ENCODE peak calls at places on chromosomes 7 and 10, in five cellular contexts. One of them, this sample, is unnamed.

GRCh38 chr7:26159243-26159642 is 7.2 kb downstream of the NFE2L3 start:
- DNase-seq in HCT116: no peak
- DNase-seq in OCI-LY7: no peak
- DNase-seq in hepatocyte: no peak
- DNase-seq in GM23248: no peak
- DNase-seq in this sample: peak; percentile 42

GRCh38 chr7:106317971-106318370 is 33.2 kb upstream of the NAMPT start:
- DNase-seq in hepatocyte: no peak
- DNase-seq in HCT116: no peak
- DNase-seq in OCI-LY7: no peak
- DNase-seq in GM23248: no peak
- DNase-seq in this sample: no peak

GRCh38 chr10:127909716-127910463 is 3.0 kb downstream of the PTPRE start:
- DNase-seq in GM23248: peak; percentile 46
- DNase-seq in OCI-LY7: no peak
- DNase-seq in HCT116: no peak
- DNase-seq in hepatocyte: no peak
- DNase-seq in this sample: no peak

GRCh38 chr7:116187400-116187799 is 22.9 kb upstream of the TES start:
- DNase-seq in hepatocyte: no peak
- DNase-seq in GM23248: no peak
- DNase-seq in OCI-LY7: no peak
- DNase-seq in HCT116: no peak
- DNase-seq in this sample: no peak

GRCh38 chr7:139189357-139189756 is 41.7 kb upstream of the UBN2 start:
- DNase-seq in hepatocyte: no peak
- DNase-seq in OCI-LY7: no peak
- DNase-seq in GM23248: no peak
- DNase-seq in HCT116: no peak
- DNase-seq in this sample: no peak

GRCh38 chr7:132390705-132391104 is 185.6 kb downstream of the PLXNA4 start:
- DNase-seq in hepatocyte: peak; percentile 54
- DNase-seq in HCT116: no peak
- DNase-seq in OCI-LY7: no peak
- DNase-seq in GM23248: peak; percentile 41
- DNase-seq in this sample: no peak

GRCh38 chr7:110592557-110592956 is 498.4 kb upstream of the LRRN3 start:
- DNase-seq in hepatocyte: no peak
- DNase-seq in OCI-LY7: no peak
- DNase-seq in HCT116: no peak
- DNase-seq in GM23248: no peak
- DNase-seq in this sample: no peak

GRCh38 chr10:70193391-70193844 is 23.1 kb upstream of the SAR1A start:
- DNase-seq in OCI-LY7: no peak
- DNase-seq in GM23248: peak; percentile 46
- DNase-seq in HCT116: no peak
- DNase-seq in hepatocyte: peak; percentile 40
- DNase-seq in this sample: no peak

GRCh38 chr10:102802920-102803534 is 34.2 kb downstream of the CYP17A1 start:
- DNase-seq in OCI-LY7: no peak
- DNase-seq in GM23248: peak; percentile 94
- DNase-seq in HCT116: no peak
- DNase-seq in hepatocyte: peak; percentile 38
- DNase-seq in this sample: peak; percentile 73

GRCh38 chr7:120273476-120273975 is 551 bp downstream of the KCND2 start:
- DNase-seq in HCT116: no peak
- DNase-seq in OCI-LY7: no peak
- DNase-seq in GM23248: peak; percentile 45
- DNase-seq in hepatocyte: peak; percentile 69
- DNase-seq in this sample: peak; percentile 85

GRCh38 chr10:94626476-94626875 is 57.1 kb upstream of the CYP2C18 start:
- DNase-seq in GM23248: no peak
- DNase-seq in HCT116: no peak
- DNase-seq in hepatocyte: no peak
- DNase-seq in OCI-LY7: no peak
- DNase-seq in this sample: no peak

GRCh38 chr7:27603813-27604212 is 58.9 kb downstream of the HIBADH start:
- DNase-seq in HCT116: no peak
- DNase-seq in hepatocyte: no peak
- DNase-seq in OCI-LY7: no peak
- DNase-seq in GM23248: no peak
- DNase-seq in this sample: peak; percentile 34

GRCh38 chr7:95141755-95142154 is 182.6 kb downstream of the PON1 start:
- DNase-seq in GM23248: peak; percentile 1
- DNase-seq in HCT116: no peak
- DNase-seq in OCI-LY7: no peak
- DNase-seq in hepatocyte: no peak
- DNase-seq in this sample: no peak

GRCh38 chr7:157817433-157817832 is 480.6 kb downstream of the DNAJB6 start:
- DNase-seq in HCT116: no peak
- DNase-seq in GM23248: no peak
- DNase-seq in hepatocyte: no peak
- DNase-seq in OCI-LY7: no peak
- DNase-seq in this sample: no peak

GRCh38 chr7:98213874-98214810 is 2.9 kb downstream of the BHLHA15 start:
- DNase-seq in GM23248: no peak
- DNase-seq in OCI-LY7: no peak
- DNase-seq in HCT116: no peak
- DNase-seq in hepatocyte: no peak
- DNase-seq in this sample: no peak

GRCh38 chr7:66276363-66276762 is 71.2 kb downstream of the TPST1 start:
- DNase-seq in hepatocyte: no peak
- DNase-seq in OCI-LY7: no peak
- DNase-seq in HCT116: no peak
- DNase-seq in GM23248: no peak
- DNase-seq in this sample: no peak

GRCh38 chr7:149444260-149444659 is 16.6 kb downstream of the ZNF777 start:
- DNase-seq in HCT116: no peak
- DNase-seq in GM23248: no peak
- DNase-seq in OCI-LY7: no peak
- DNase-seq in hepatocyte: no peak
- DNase-seq in this sample: no peak

GRCh38 chr7:74658171-74659004 is 870 bp downstream of the GTF2I start:
- DNase-seq in OCI-LY7: peak; percentile 95
- DNase-seq in hepatocyte: peak; percentile 98
- DNase-seq in HCT116: peak; percentile 75
- DNase-seq in GM23248: peak; percentile 98
- DNase-seq in this sample: peak; percentile 97

GRCh38 chr10:46273506-46274477 is 13.0 kb upstream of the ANTXRL start:
- DNase-seq in OCI-LY7: no peak
- DNase-seq in HCT116: no peak
- DNase-seq in GM23248: no peak
- DNase-seq in hepatocyte: no peak
- DNase-seq in this sample: peak; percentile 50

GRCh38 chr7:31043035-31043434 is 9.1 kb upstream of the ADCYAP1R1 start:
- DNase-seq in OCI-LY7: no peak
- DNase-seq in HCT116: no peak
- DNase-seq in GM23248: no peak
- DNase-seq in hepatocyte: no peak
- DNase-seq in this sample: peak; percentile 69

GRCh38 chr10:115761166-115761565 is 511.8 kb downstream of the GFRA1 start:
- DNase-seq in hepatocyte: no peak
- DNase-seq in HCT116: no peak
- DNase-seq in GM23248: no peak
- DNase-seq in OCI-LY7: no peak
- DNase-seq in this sample: no peak

GRCh38 chr7:19097165-19097885 is 20.1 kb downstream of the TWIST1 start:
- DNase-seq in GM23248: peak; percentile 39
- DNase-seq in OCI-LY7: no peak
- DNase-seq in hepatocyte: no peak
- DNase-seq in HCT116: no peak
- DNase-seq in this sample: no peak

GRCh38 chr10:110051487-110051886 is 43.7 kb downstream of the ADD3 start:
- DNase-seq in OCI-LY7: no peak
- DNase-seq in GM23248: no peak
- DNase-seq in hepatocyte: no peak
- DNase-seq in HCT116: no peak
- DNase-seq in this sample: no peak

GRCh38 chr7:129969881-129970446 is 17.2 kb upstream of the UBE2H start:
- DNase-seq in GM23248: peak; percentile 77
- DNase-seq in hepatocyte: peak; percentile 63
- DNase-seq in HCT116: peak; percentile 41
- DNase-seq in OCI-LY7: no peak
- DNase-seq in this sample: no peak

GRCh38 chr10:88932539-88933256 is 19.9 kb downstream of the ACTA2 start:
- DNase-seq in OCI-LY7: peak; percentile 85
- DNase-seq in hepatocyte: peak; percentile 88
- DNase-seq in HCT116: peak; percentile 46
- DNase-seq in GM23248: peak; percentile 96
- DNase-seq in this sample: peak; percentile 90

GRCh38 chr10:123287594-123288247 is 133.5 kb downstream of the BUB3 start:
- DNase-seq in GM23248: peak; percentile 76
- DNase-seq in HCT116: peak; percentile 77
- DNase-seq in OCI-LY7: no peak
- DNase-seq in hepatocyte: no peak
- DNase-seq in this sample: no peak

GRCh38 chr10:18221882-18222281 is 81.7 kb downstream of the CACNB2 start:
- DNase-seq in OCI-LY7: no peak
- DNase-seq in GM23248: no peak
- DNase-seq in hepatocyte: no peak
- DNase-seq in HCT116: no peak
- DNase-seq in this sample: no peak

GRCh38 chr7:140920745-140921144 is 4.0 kb downstream of the BRAF start:
- DNase-seq in hepatocyte: no peak
- DNase-seq in OCI-LY7: no peak
- DNase-seq in GM23248: no peak
- DNase-seq in HCT116: no peak
- DNase-seq in this sample: no peak

DNA sequence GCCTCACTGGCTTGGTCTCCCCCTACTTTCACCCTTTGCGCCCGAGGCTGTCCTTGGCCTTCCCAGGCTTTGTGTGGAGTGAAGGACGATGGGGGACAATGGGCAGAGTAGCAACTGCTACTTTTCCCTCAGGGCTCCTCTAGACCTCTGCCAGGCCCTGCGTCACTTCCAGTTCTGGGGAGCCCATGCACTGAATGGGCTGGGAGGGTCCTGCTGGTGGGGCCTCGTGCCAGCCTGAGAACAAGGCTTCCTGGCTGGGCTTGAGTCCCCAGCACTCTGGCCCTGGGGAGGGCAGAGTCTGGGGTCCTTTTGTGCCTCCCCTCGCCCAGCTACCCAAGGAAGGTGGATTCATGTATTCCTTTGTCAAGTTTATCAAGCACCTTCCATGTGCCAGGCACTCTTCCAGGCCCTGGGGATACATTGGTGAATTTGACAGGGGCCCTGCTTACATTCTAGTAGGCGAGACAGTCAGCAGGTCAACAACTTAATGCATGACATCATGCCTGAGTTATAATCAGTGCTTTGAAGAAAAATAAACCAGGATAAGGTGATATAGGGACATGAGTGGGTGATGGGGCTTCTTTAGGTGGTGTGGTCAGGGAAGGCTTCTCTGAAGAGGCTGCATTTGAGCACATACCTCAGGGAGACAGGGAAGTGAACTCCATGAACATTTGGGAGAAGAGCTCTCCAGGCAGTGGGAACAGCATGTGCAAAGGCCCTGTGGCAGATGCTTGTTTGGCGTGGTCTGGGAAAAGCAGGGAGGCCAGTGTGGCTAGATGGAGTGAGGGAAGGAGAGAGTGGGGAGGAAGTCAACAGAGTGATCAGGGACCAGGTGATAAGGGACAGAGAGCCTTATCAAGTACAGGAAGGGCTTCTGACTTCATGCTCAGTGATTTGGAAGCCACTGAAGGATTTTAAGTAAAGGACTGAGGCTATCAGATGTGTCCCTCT is 14.1 kb downstream of the ZMIZ1 start:
- DNase-seq in HCT116: no peak
- DNase-seq in hepatocyte: no peak
- DNase-seq in OCI-LY7: no peak
- DNase-seq in GM23248: no peak
- DNase-seq in this sample: no peak
- H3K27ac ChIP-seq in HCT116: no peak overlapping the region
- H3K27ac ChIP-seq in hepatocyte: peak overlapping the region; percentile 71
- H3K27ac ChIP-seq in OCI-LY7: no peak overlapping the region
- H3K27ac ChIP-seq in GM23248: peak overlapping the region; percentile 100
- H3K27ac ChIP-seq in this sample: no peak overlapping the region

GRCh38 chr7:50317697-50318640 is 13.5 kb downstream of the IKZF1 start:
- DNase-seq in HCT116: no peak
- DNase-seq in OCI-LY7: no peak
- DNase-seq in GM23248: no peak
- DNase-seq in hepatocyte: no peak
- DNase-seq in this sample: no peak

GRCh38 chr7:50315193-50315592 is 10.7 kb downstream of the IKZF1 start:
- DNase-seq in OCI-LY7: peak; percentile 32
- DNase-seq in hepatocyte: no peak
- DNase-seq in GM23248: no peak
- DNase-seq in HCT116: no peak
- DNase-seq in this sample: no peak

GRCh38 chr7:50315739-50316671 is 11.5 kb downstream of the IKZF1 start:
- DNase-seq in GM23248: no peak
- DNase-seq in hepatocyte: no peak
- DNase-seq in OCI-LY7: peak; percentile 57
- DNase-seq in HCT116: no peak
- DNase-seq in this sample: no peak

GRCh38 chr7:50314778-50315177 is 10.3 kb downstream of the IKZF1 start:
- DNase-seq in hepatocyte: no peak
- DNase-seq in HCT116: no peak
- DNase-seq in OCI-LY7: no peak
- DNase-seq in GM23248: no peak
- DNase-seq in this sample: peak; percentile 10

GRCh38 chr7:50317221-50317678 is 12.7 kb downstream of the IKZF1 start:
- DNase-seq in GM23248: no peak
- DNase-seq in hepatocyte: no peak
- DNase-seq in OCI-LY7: no peak
- DNase-seq in HCT116: no peak
- DNase-seq in this sample: no peak
- TF ChIP-seq EZH2phosphoT487 in GM23248: no peak
- TF ChIP-seq EZH2phosphoT487 in hepatocyte: no peak
- TF ChIP-seq EZH2phosphoT487 in OCI-LY7: no peak
- TF ChIP-seq EZH2phosphoT487 in HCT116: no peak
- TF ChIP-seq EZH2phosphoT487 in this sample: no peak

GRCh38 chr10:131703527-131703926 is 197.3 kb upstream of the PPP2R2D start:
- DNase-seq in hepatocyte: no peak
- DNase-seq in GM23248: no peak
- DNase-seq in OCI-LY7: no peak
- DNase-seq in HCT116: no peak
- DNase-seq in this sample: no peak
- H3K27ac ChIP-seq in hepatocyte: no peak overlapping the region
- H3K27ac ChIP-seq in GM23248: no peak overlapping the region
- H3K27ac ChIP-seq in OCI-LY7: no peak overlapping the region
- H3K27ac ChIP-seq in HCT116: no peak overlapping the region
- H3K27ac ChIP-seq in this sample: no peak overlapping the region

GRCh38 chr10:58897708-58898107 is 278.7 kb upstream of the PHYHIPL start:
- DNase-seq in hepatocyte: no peak
- DNase-seq in HCT116: no peak
- DNase-seq in OCI-LY7: no peak
- DNase-seq in GM23248: no peak
- DNase-seq in this sample: no peak

GRCh38 chr10:58896229-58896628 is 280.2 kb upstream of the PHYHIPL start:
- DNase-seq in GM23248: no peak
- DNase-seq in OCI-LY7: no peak
- DNase-seq in hepatocyte: peak; percentile 21
- DNase-seq in HCT116: no peak
- DNase-seq in this sample: no peak

GRCh38 chr10:58894929-58895328 is 281.5 kb upstream of the PHYHIPL start:
- DNase-seq in OCI-LY7: no peak
- DNase-seq in GM23248: no peak
- DNase-seq in hepatocyte: no peak
- DNase-seq in HCT116: no peak
- DNase-seq in this sample: peak; percentile 14

GRCh38 chr10:58888957-58889356 is 287.5 kb upstream of the PHYHIPL start:
- DNase-seq in GM23248: no peak
- DNase-seq in hepatocyte: no peak
- DNase-seq in HCT116: no peak
- DNase-seq in OCI-LY7: no peak
- DNase-seq in this sample: no peak

GRCh38 chr10:58892039-58892665 is 284.3 kb upstream of the PHYHIPL start:
- DNase-seq in GM23248: peak; percentile 34
- DNase-seq in OCI-LY7: no peak
- DNase-seq in HCT116: no peak
- DNase-seq in hepatocyte: no peak
- DNase-seq in this sample: peak; percentile 7
- TF ChIP-seq EZH2phosphoT487 in GM23248: no peak
- TF ChIP-seq EZH2phosphoT487 in OCI-LY7: no peak
- TF ChIP-seq EZH2phosphoT487 in HCT116: no peak
- TF ChIP-seq EZH2phosphoT487 in hepatocyte: no peak
- TF ChIP-seq EZH2phosphoT487 in this sample: no peak